ENCODE peak calls at places on chromosomes 4 and X, in ten cellular contexts. Y is H1, R is transverse colon, Q is GM12891, M is prostate gland, I is HepG2, D is sigmoid colon, G is HCT116, S is stomach, E is breast epithelium. U is an unnamed sample.

GRCh38 chr4:37725718-37726117 is 39.5 kb upstream of the RELL1 start:
- DNase-seq in Y (no peak), R (no peak), Q (no peak), M (no peak), I (no peak), D (no peak), G (no peak), S (no peak), E (no peak), U (no peak)

GRCh38 chr4:10496200-10496599 is 39.0 kb upstream of the ZNF518B start:
- DNase-seq in Y (no peak), R (no peak), Q (no peak), M (no peak), I (no peak), D (no peak), G (no peak), S (no peak), E (no peak), U (no peak)

GRCh38 chr4:91769912-91770311 is 533.9 kb upstream of the GRID2 start:
- DNase-seq in Y (no peak), R (no peak), Q (no peak), M (no peak), I (no peak), D (no peak), G (no peak), S (no peak), E (no peak), U (no peak)

GRCh38 chr4:8754634-8755589 is 116.7 kb downstream of the HMX1 start:
- DNase-seq in Y (no peak), R (no peak), Q (no peak), M (no peak), I (no peak), D (peak; percentile 47), G (no peak), S (no peak), E (no peak), U (peak; percentile 66)

GRCh38 chr4:36325499-36325898 is 44.1 kb downstream of the DTHD1 start:
- DNase-seq in Y (no peak), R (no peak), Q (no peak), M (no peak), I (no peak), D (no peak), G (no peak), S (no peak), E (no peak), U (no peak)

GRCh38 chrX:37453821-37454220 is 104.7 kb downstream of the PRRG1 start:
- DNase-seq in Y (no peak), R (no peak), Q (no peak), M (no peak), I (no peak), D (no peak), G (no peak), S (no peak), E (no peak), U (no peak)

GRCh38 chr4:8580321-8581093 is at the start of gene GPR78:
- DNase-seq in Y (peak; percentile 99), R (peak; percentile 24), Q (peak; percentile 66), M (no peak), I (no peak), D (peak; percentile 56), G (no peak), S (peak; percentile 34), E (no peak), U (no peak)

GRCh38 chr4:98921292-98921691 is 7.6 kb downstream of the EIF4E start:
- DNase-seq in Y (no peak), R (no peak), Q (no peak), M (no peak), I (no peak), D (no peak), G (no peak), S (no peak), E (no peak), U (no peak)

GRCh38 chrX:40444133-40444532 is 136.6 kb upstream of the ATP6AP2 start:
- DNase-seq in Y (no peak), R (no peak), Q (no peak), M (no peak), I (no peak), D (no peak), G (no peak), S (no peak), E (no peak), U (no peak)

GRCh38 chr4:4407299-4408131 is 20.6 kb downstream of the NSG1 start:
- DNase-seq in Y (no peak), R (no peak), Q (no peak), M (no peak), I (no peak), D (no peak), G (no peak), S (no peak), E (no peak), U (no peak)

GRCh38 chr4:4408132-4408523 is 21.2 kb downstream of the NSG1 start:
- DNase-seq in Y (no peak), R (no peak), Q (no peak), M (no peak), I (no peak), D (no peak), G (no peak), S (no peak), E (no peak), U (no peak)

GRCh38 chr4:4410271-4410670 is 23.4 kb downstream of the NSG1 start:
- DNase-seq in Y (no peak), R (no peak), Q (no peak), M (no peak), I (no peak), D (no peak), G (no peak), S (no peak), E (no peak), U (no peak)

GRCh38 chr4:4408576-4409335 is 21.9 kb downstream of the NSG1 start:
- DNase-seq in Y (no peak), R (no peak), Q (no peak), M (no peak), I (no peak), D (no peak), G (peak; percentile 12), S (no peak), E (no peak), U (no peak)

GRCh38 chr4:4409416-4410115 is 22.7 kb downstream of the NSG1 start:
- DNase-seq in Y (no peak), R (no peak), Q (no peak), M (no peak), I (no peak), D (no peak), G (no peak), S (no peak), E (no peak), U (no peak)
- TF ChIP-seq POLR2A in Y (no peak), R (no peak), Q (no peak), M (no peak), I (no peak), D (no peak), G (no peak), S (no peak), E (no peak), U (no peak)

DNA sequence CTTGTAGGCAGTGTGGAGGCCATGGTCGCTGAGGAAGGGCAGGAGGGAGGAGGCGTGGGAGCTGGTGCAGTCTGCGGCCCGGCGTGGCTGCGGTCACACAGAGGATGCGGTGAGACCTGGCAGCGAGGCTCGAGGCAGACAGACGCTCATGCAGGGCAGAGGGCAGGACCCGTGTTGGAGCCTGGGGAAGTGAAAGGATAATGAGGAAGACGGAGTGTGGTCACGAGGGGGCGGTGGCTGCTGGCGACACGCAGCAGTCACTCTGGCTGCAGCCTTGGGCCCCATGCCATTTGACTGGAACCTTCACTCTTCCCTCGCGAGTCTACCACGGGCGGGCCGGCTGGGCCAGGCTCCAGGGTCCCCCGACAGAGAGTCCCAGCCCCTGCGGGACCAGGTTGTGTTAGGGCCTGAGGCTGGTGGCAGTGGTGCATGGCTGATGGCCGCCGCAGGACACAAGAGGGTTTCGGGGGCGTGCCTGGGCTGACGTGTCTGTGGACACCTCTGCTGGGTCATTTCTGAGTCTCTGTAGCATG is 68.8 kb upstream of the HGFAC start:
- DNase-seq in Y (no peak), R (peak; percentile 66), Q (peak; percentile 70), M (no peak), I (no peak), D (peak; percentile 84), G (no peak), S (peak; percentile 38), E (no peak), U (no peak)
- TF ChIP-seq POLR2AphosphoS5 in Y (no peak), R (no peak), Q (no peak), M (no peak), I (no peak), D (no peak), G (no peak), S (no peak), E (no peak), U (no peak)

DNA sequence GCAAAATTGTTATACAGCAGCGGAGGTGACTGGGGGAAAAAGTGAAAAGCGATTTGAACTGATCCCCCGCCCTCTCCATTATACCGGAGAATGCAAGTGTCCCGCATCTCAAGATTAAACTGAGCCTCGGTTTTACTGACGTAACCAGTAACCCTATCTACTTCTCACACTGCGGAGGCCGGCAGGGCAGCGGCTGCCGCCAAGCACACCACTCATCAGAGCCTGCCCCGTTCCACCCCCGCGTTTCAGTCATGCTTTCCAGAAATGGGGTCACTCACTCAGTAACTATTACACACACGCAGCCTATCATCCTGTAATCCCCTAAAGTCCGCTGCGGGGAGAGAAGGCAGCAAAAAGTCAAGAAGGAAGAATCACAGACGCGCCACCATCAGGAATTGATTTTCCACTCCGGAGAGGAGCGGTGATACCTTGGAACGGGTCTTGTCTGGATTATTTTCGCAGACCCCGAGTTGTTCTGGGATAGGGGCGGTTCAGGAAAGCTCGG is 1.4 kb downstream of the RPS6KA3 start:
- DNase-seq in Y (peak; percentile 43), R (peak; percentile 62), Q (no peak), M (peak; percentile 43), I (peak; percentile 31), D (peak; percentile 83), G (peak; percentile 41), S (peak; percentile 48), E (peak; percentile 48), U (peak; percentile 78)
- TF ChIP-seq POLR2A in Y (no peak), R (peak; percentile 81), Q (peak; percentile 33), M (peak; percentile 47), I (peak; percentile 36), D (peak; percentile 49), G (no peak), S (no peak), E (no peak), U (no peak)

GRCh38 chr4:911221-911751 is 20.8 kb downstream of the GAK start:
- DNase-seq in Y (no peak), R (no peak), Q (no peak), M (no peak), I (no peak), D (no peak), G (no peak), S (no peak), E (no peak), U (no peak)

GRCh38 chr4:909821-910220 is 22.3 kb downstream of the GAK start:
- DNase-seq in Y (no peak), R (no peak), Q (no peak), M (no peak), I (no peak), D (no peak), G (no peak), S (no peak), E (no peak), U (no peak)

GRCh38 chr4:909131-909571 is 23.0 kb downstream of the GAK start:
- DNase-seq in Y (no peak), R (no peak), Q (no peak), M (no peak), I (no peak), D (no peak), G (no peak), S (no peak), E (no peak), U (no peak)

GRCh38 chr4:911871-912490 is 20.1 kb downstream of the GAK start:
- DNase-seq in Y (no peak), R (peak; percentile 22), Q (no peak), M (no peak), I (no peak), D (peak; percentile 57), G (no peak), S (no peak), E (no peak), U (no peak)

GRCh38 chr4:910366-911091 is 21.6 kb downstream of the GAK start:
- DNase-seq in Y (no peak), R (no peak), Q (no peak), M (no peak), I (no peak), D (no peak), G (no peak), S (no peak), E (no peak), U (no peak)
- TF ChIP-seq POLR2AphosphoS5 in Y (no peak), R (no peak), Q (no peak), M (no peak), I (no peak), D (no peak), G (no peak), S (no peak), E (no peak), U (no peak)